ENCODE peak calls at places on chromosomes 11 and 22, in five cellular contexts. F is AG08396, N is iris pigment epithelial cell, G is A549, J is NCI-H2029 treated with DMSO at 0.1 percent for 48 hours. C is an unnamed sample.

GRCh38 chr11:93476796-93477195 is 66.4 kb downstream of the SMCO4 start:
- DNase-seq in G (peak), J (no peak), N (peak), F (peak), C (no peak)

GRCh38 chr22:46436595-46437163 is 100.7 kb downstream of the CELSR1 start:
- DNase-seq in J (no peak), N (peak), F (no peak), G (no peak), C (peak)

GRCh38 chr11:120034881-120035620 is 102.9 kb downstream of the TRIM29 start:
- DNase-seq in F (no peak), N (no peak), J (peak), G (no peak), C (no peak)

GRCh38 chr11:4018641-4019040 is 76.0 kb upstream of the RRM1 start:
- DNase-seq in F (no peak), G (peak), N (no peak), J (no peak), C (no peak)

GRCh38 chr11:131744847-131745246 is 374.4 kb downstream of the NTM start:
- DNase-seq in G (no peak), N (peak), J (no peak), F (peak), C (no peak)

GRCh38 chr22:37448521-37449150 is 21.4 kb upstream of the ELFN2 start:
- DNase-seq in J (no peak), N (no peak), F (no peak), G (no peak), C (no peak)

GRCh38 chr11:126602349-126602940 is 247.0 kb downstream of the ST3GAL4 start:
- DNase-seq in J (no peak), G (no peak), N (no peak), F (no peak), C (no peak)

GRCh38 chr22:40764743-40765441 is 54.3 kb downstream of the SLC25A17 start:
- DNase-seq in F (no peak), J (no peak), N (no peak), G (no peak), C (no peak)

GRCh38 chr22:22689621-22690345 is 45.4 kb downstream of the GGTLC2 start:
- DNase-seq in G (no peak), N (no peak), F (no peak), J (no peak), C (no peak)

GRCh38 chr22:27885977-27886842 is 32.8 kb downstream of the PITPNB start:
- DNase-seq in N (peak), G (peak), F (peak), J (no peak), C (peak)

GRCh38 chr22:20526305-20526627 is 18.9 kb downstream of the MED15 start:
- DNase-seq in J (no peak), F (no peak), G (no peak), N (no peak), C (no peak)

GRCh38 chr11:19961225-19961624 is 199.1 kb downstream of the DBX1 start:
- DNase-seq in N (no peak), J (no peak), F (no peak), G (no peak), C (no peak)

GRCh38 chr11:112321521-112322172 is 61.0 kb upstream of the PLET1 start:
- DNase-seq in N (peak), J (peak), F (peak), G (peak), C (no peak)

GRCh38 chr11:134519788-134520187 is 107.7 kb upstream of the B3GAT1 start:
- DNase-seq in F (no peak), N (no peak), G (no peak), J (no peak), C (no peak)

GRCh38 chr11:123238297-123238696 is 43.2 kb upstream of the CLMP start:
- DNase-seq in J (no peak), N (peak), F (peak), G (no peak), C (no peak)

GRCh38 chr11:115069599-115069998 is 391.3 kb downstream of the NXPE2 start:
- DNase-seq in F (no peak), N (no peak), G (no peak), J (no peak), C (no peak)

GRCh38 chr22:20061481-20061861 is 18.6 kb upstream of the DGCR8 start:
- DNase-seq in N (peak), F (no peak), G (no peak), J (no peak), C (peak)